ENCODE peak calls at places on chromosomes 1 and 21, in five cellular contexts. E, D, A, Z and Q are unnamed samples.

GRCh38 chr1:28518745-28519341 is 13.0 kb downstream of the RCC1 start:
- DNase-seq in E (no peak), D (no peak), A (no peak), Z (no peak), Q (no peak)

GRCh38 chr1:83692524-83693336 is 306.2 kb downstream of the TTLL7 start:
- DNase-seq in E (peak), D (peak), A (peak), Z (no peak), Q (no peak)

GRCh38 chr21:36499578-36500471 is 19.9 kb upstream of the CLDN14 start:
- DNase-seq in E (no peak), D (peak), A (no peak), Z (no peak), Q (no peak)

GRCh38 chr1:82161651-82162238 is 361.0 kb downstream of the ADGRL2 start:
- DNase-seq in E (peak), D (no peak), A (no peak), Z (no peak), Q (no peak)

GRCh38 chr1:171426645-171427044 is 58.7 kb upstream of the PRRC2C start:
- DNase-seq in E (no peak), D (no peak), A (no peak), Z (no peak), Q (no peak)

GRCh38 chr1:176188604-176189003 is 18.5 kb downstream of the COP1 start:
- DNase-seq in E (no peak), D (no peak), A (no peak), Z (no peak), Q (no peak)

GRCh38 chr1:1872329-1872994 is 18.4 kb downstream of the GNB1 start:
- DNase-seq in E (no peak), D (no peak), A (no peak), Z (no peak), Q (no peak)

GRCh38 chr1:147111381-147112130 is 60.7 kb downstream of the PRKAB2 start:
- DNase-seq in E (no peak), D (no peak), A (no peak), Z (no peak), Q (no peak)

GRCh38 chr1:185441608-185442007 is 124.6 kb upstream of the IVNS1ABP start:
- DNase-seq in E (peak), D (peak), A (no peak), Z (no peak), Q (peak)

GRCh38 chr1:62384276-62385005 is 52.4 kb upstream of the USP1 start:
- DNase-seq in E (no peak), D (peak), A (no peak), Z (no peak), Q (no peak)

GRCh38 chr1:5921671-5922070 is 70.6 kb downstream of the NPHP4 start:
- DNase-seq in E (no peak), D (no peak), A (no peak), Z (no peak), Q (no peak)

GRCh38 chr1:159239551-159240220 is 35.0 kb downstream of the ACKR1 start:
- DNase-seq in E (no peak), D (no peak), A (no peak), Z (no peak), Q (no peak)